ENCODE peak calls at places on chromosomes 11 and 22, in five cellular contexts. One of them, this sample, is unnamed.
A peak's percentile ranks its signal among the peaks of the same experiment; 100 is the strongest.

GRCh38 chr11:73223998-73224730 is 6.1 kb downstream of the P2RY2 start:
- DNase-seq in transverse colon: no peak
- DNase-seq in esophagus squamous epithelium: no peak
- DNase-seq in upper lobe of left lung: no peak
- DNase-seq in WTC11: no peak
- DNase-seq in this sample: no peak

GRCh38 chr11:41031571-41032060 is 427.8 kb downstream of the LRRC4C start:
- DNase-seq in esophagus squamous epithelium: no peak
- DNase-seq in WTC11: no peak
- DNase-seq in transverse colon: no peak
- DNase-seq in upper lobe of left lung: no peak
- DNase-seq in this sample: no peak

GRCh38 chr22:48438791-48439559 is 1388.7 kb downstream of the BRD1 start:
- DNase-seq in transverse colon: no peak
- DNase-seq in upper lobe of left lung: no peak
- DNase-seq in esophagus squamous epithelium: no peak
- DNase-seq in WTC11: no peak
- DNase-seq in this sample: no peak

GRCh38 chr11:118783724-118784495 is 7.1 kb downstream of the DDX6 start:
- DNase-seq in esophagus squamous epithelium: no peak
- DNase-seq in transverse colon: no peak
- DNase-seq in upper lobe of left lung: no peak
- DNase-seq in WTC11: no peak
- DNase-seq in this sample: no peak

GRCh38 chr22:48944756-48945620 is 882.7 kb downstream of the BRD1 start:
- DNase-seq in transverse colon: peak; percentile 3
- DNase-seq in WTC11: no peak
- DNase-seq in esophagus squamous epithelium: no peak
- DNase-seq in upper lobe of left lung: peak; percentile 16
- DNase-seq in this sample: no peak

GRCh38 chr11:78935408-78936101 is 360.9 kb upstream of the NARS2 start:
- DNase-seq in esophagus squamous epithelium: no peak
- DNase-seq in WTC11: no peak
- DNase-seq in upper lobe of left lung: no peak
- DNase-seq in transverse colon: no peak
- DNase-seq in this sample: peak; percentile 15

GRCh38 chr11:122204206-122204605 is 88.2 kb upstream of the BLID start:
- DNase-seq in esophagus squamous epithelium: no peak
- DNase-seq in transverse colon: no peak
- DNase-seq in WTC11: no peak
- DNase-seq in upper lobe of left lung: no peak
- DNase-seq in this sample: no peak

GRCh38 chr22:20143883-20144665 is 6.8 kb downstream of the CCDC188 start:
- DNase-seq in transverse colon: no peak
- DNase-seq in esophagus squamous epithelium: no peak
- DNase-seq in upper lobe of left lung: no peak
- DNase-seq in WTC11: no peak
- DNase-seq in this sample: no peak

GRCh38 chr11:62665630-62666258 is 632 bp downstream of the CSKMT start:
- DNase-seq in WTC11: peak; percentile 31
- DNase-seq in upper lobe of left lung: peak; percentile 46
- DNase-seq in esophagus squamous epithelium: no peak
- DNase-seq in transverse colon: peak; percentile 54
- DNase-seq in this sample: peak; percentile 41

GRCh38 chr11:31958086-31958735 is 132.7 kb upstream of the RCN1 start:
- DNase-seq in transverse colon: peak; percentile 45
- DNase-seq in upper lobe of left lung: peak; percentile 42
- DNase-seq in esophagus squamous epithelium: no peak
- DNase-seq in WTC11: peak; percentile 90
- DNase-seq in this sample: peak; percentile 50

GRCh38 chr11:114399903-114400221 is 449 bp downstream of the C11orf71 start:
- DNase-seq in transverse colon: no peak
- DNase-seq in upper lobe of left lung: peak; percentile 78
- DNase-seq in WTC11: peak; percentile 77
- DNase-seq in esophagus squamous epithelium: no peak
- DNase-seq in this sample: peak; percentile 80

GRCh38 chr11:65885808-65886536 is 2.3 kb downstream of the FIBP start:
- DNase-seq in upper lobe of left lung: no peak
- DNase-seq in WTC11: no peak
- DNase-seq in transverse colon: peak; percentile 24
- DNase-seq in esophagus squamous epithelium: no peak
- DNase-seq in this sample: no peak

GRCh38 chr22:44580756-44581435 is 82.9 kb upstream of the RTL6 start:
- DNase-seq in transverse colon: no peak
- DNase-seq in WTC11: no peak
- DNase-seq in esophagus squamous epithelium: no peak
- DNase-seq in upper lobe of left lung: peak; percentile 12
- DNase-seq in this sample: no peak

GRCh38 chr11:15768321-15768720 is 588.0 kb downstream of the SOX6 start:
- DNase-seq in transverse colon: peak; percentile 37
- DNase-seq in upper lobe of left lung: no peak
- DNase-seq in WTC11: no peak
- DNase-seq in esophagus squamous epithelium: no peak
- DNase-seq in this sample: no peak

GRCh38 chr11:99522467-99523173 is 501.9 kb downstream of the CNTN5 start:
- DNase-seq in upper lobe of left lung: no peak
- DNase-seq in transverse colon: no peak
- DNase-seq in WTC11: no peak
- DNase-seq in esophagus squamous epithelium: no peak
- DNase-seq in this sample: no peak

GRCh38 chr11:77173494-77173893 is 45.4 kb downstream of the MYO7A start:
- DNase-seq in upper lobe of left lung: no peak
- DNase-seq in transverse colon: no peak
- DNase-seq in WTC11: no peak
- DNase-seq in esophagus squamous epithelium: no peak
- DNase-seq in this sample: no peak

GRCh38 chr11:77174559-77174958 is 46.5 kb downstream of the MYO7A start:
- DNase-seq in esophagus squamous epithelium: no peak
- DNase-seq in upper lobe of left lung: no peak
- DNase-seq in transverse colon: no peak
- DNase-seq in WTC11: no peak
- DNase-seq in this sample: no peak

GRCh38 chr11:77171885-77172665 is 44.0 kb downstream of the MYO7A start:
- DNase-seq in WTC11: peak; percentile 85
- DNase-seq in esophagus squamous epithelium: no peak
- DNase-seq in transverse colon: no peak
- DNase-seq in upper lobe of left lung: no peak
- DNase-seq in this sample: no peak

GRCh38 chr11:77171254-77171653 is 43.2 kb downstream of the MYO7A start:
- DNase-seq in transverse colon: no peak
- DNase-seq in WTC11: no peak
- DNase-seq in upper lobe of left lung: no peak
- DNase-seq in esophagus squamous epithelium: no peak
- DNase-seq in this sample: no peak

DNA sequence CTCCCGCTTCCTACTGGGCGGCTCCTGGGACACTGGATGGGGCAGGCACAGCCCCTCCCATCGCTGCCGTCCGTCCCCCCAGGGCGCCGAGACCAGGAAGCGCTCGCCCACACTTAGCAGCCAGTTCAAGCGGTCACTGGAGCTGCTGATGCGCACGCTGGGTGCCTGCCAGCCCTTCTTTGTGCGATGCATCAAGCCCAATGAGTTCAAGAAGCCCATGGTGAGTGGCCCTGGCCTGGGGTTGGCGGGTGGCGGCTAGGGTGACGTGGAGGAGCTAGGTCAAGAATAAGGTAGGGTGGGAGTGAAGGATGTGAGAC is 44.6 kb downstream of the MYO7A start:
- DNase-seq in transverse colon: no peak
- DNase-seq in WTC11: no peak
- DNase-seq in upper lobe of left lung: no peak
- DNase-seq in esophagus squamous epithelium: no peak
- DNase-seq in this sample: no peak
- TF ChIP-seq CTCF in transverse colon: no peak
- TF ChIP-seq CTCF in WTC11: no peak
- TF ChIP-seq CTCF in upper lobe of left lung: no peak
- TF ChIP-seq CTCF in esophagus squamous epithelium: no peak
- TF ChIP-seq CTCF in this sample: no peak

GRCh38 chr11:3049430-3050243 is 7.6 kb downstream of the CARS1 start:
- DNase-seq in upper lobe of left lung: peak; percentile 69
- DNase-seq in transverse colon: peak; percentile 80
- DNase-seq in WTC11: no peak
- DNase-seq in esophagus squamous epithelium: peak; percentile 34
- DNase-seq in this sample: peak; percentile 91
- TF ChIP-seq CTCF in upper lobe of left lung: peak; percentile 33
- TF ChIP-seq CTCF in transverse colon: no peak
- TF ChIP-seq CTCF in WTC11: no peak
- TF ChIP-seq CTCF in esophagus squamous epithelium: peak; percentile 15
- TF ChIP-seq CTCF in this sample: peak; percentile 26

GRCh38 chr11:568306-569259 is 7.7 kb upstream of the PHRF1 start:
- DNase-seq in esophagus squamous epithelium: no peak
- DNase-seq in WTC11: peak; percentile 95
- DNase-seq in upper lobe of left lung: peak; percentile 95
- DNase-seq in transverse colon: peak; percentile 95
- DNase-seq in this sample: peak; percentile 91

GRCh38 chr11:563812-564578 is 3.2 kb downstream of the RASSF7 start:
- DNase-seq in esophagus squamous epithelium: no peak
- DNase-seq in upper lobe of left lung: peak; percentile 64
- DNase-seq in transverse colon: no peak
- DNase-seq in WTC11: no peak
- DNase-seq in this sample: no peak

GRCh38 chr11:567629-568258 is 7.0 kb downstream of the RASSF7 start:
- DNase-seq in esophagus squamous epithelium: no peak
- DNase-seq in transverse colon: no peak
- DNase-seq in WTC11: no peak
- DNase-seq in upper lobe of left lung: no peak
- DNase-seq in this sample: no peak

GRCh38 chr11:567036-567628 is 6.4 kb downstream of the RASSF7 start:
- DNase-seq in esophagus squamous epithelium: no peak
- DNase-seq in transverse colon: no peak
- DNase-seq in upper lobe of left lung: no peak
- DNase-seq in WTC11: peak; percentile 11
- DNase-seq in this sample: no peak

GRCh38 chr11:565921-566509 is 5.2 kb downstream of the RASSF7 start:
- DNase-seq in WTC11: no peak
- DNase-seq in transverse colon: no peak
- DNase-seq in upper lobe of left lung: no peak
- DNase-seq in esophagus squamous epithelium: no peak
- DNase-seq in this sample: no peak
- TF ChIP-seq CTCF in WTC11: no peak
- TF ChIP-seq CTCF in transverse colon: no peak
- TF ChIP-seq CTCF in upper lobe of left lung: no peak
- TF ChIP-seq CTCF in esophagus squamous epithelium: no peak
- TF ChIP-seq CTCF in this sample: no peak

GRCh38 chr22:31135706-31136105 is 4.6 kb downstream of the PLA2G3 start:
- DNase-seq in transverse colon: no peak
- DNase-seq in upper lobe of left lung: no peak
- DNase-seq in esophagus squamous epithelium: no peak
- DNase-seq in WTC11: no peak
- DNase-seq in this sample: no peak
- TF ChIP-seq CTCF in transverse colon: no peak
- TF ChIP-seq CTCF in upper lobe of left lung: no peak
- TF ChIP-seq CTCF in esophagus squamous epithelium: no peak
- TF ChIP-seq CTCF in WTC11: no peak
- TF ChIP-seq CTCF in this sample: no peak

DNA sequence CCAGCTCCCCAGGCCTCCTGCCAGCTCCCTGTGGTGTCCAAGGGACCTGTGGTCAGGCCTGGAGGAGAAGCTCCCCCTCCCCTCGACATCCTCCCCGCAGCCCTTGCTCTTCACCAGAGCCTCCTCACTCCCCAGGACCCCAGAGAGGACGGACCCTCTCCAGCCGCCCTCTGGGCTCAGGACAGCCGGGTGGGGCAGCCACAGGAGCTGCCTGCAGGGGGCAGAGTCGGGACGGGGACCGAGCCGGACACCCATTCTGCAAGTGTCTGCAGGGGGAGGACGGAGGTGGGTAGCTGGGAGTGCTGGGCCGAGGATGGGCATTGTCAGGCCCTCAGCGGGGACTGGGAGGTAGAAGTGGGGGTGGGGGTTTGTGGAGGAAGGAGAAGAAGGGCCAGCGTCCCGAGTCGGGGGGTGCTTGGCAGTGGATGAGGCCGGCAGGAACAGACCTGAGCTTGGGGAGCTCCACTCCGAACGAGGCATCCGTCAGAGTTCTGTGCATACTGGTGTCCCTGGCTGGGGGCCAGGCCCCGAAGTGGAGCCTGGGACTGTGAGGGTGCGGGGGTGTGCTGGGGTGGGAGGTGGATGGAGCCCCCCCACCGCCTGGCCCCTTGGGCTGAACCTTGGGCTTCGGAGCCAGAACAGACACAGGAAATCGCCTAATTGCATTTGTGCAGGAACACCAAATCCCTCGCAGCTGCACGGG is 15.2 kb downstream of the PRR33 start:
- DNase-seq in WTC11: peak; percentile 77
- DNase-seq in esophagus squamous epithelium: no peak
- DNase-seq in upper lobe of left lung: peak; percentile 23
- DNase-seq in transverse colon: peak; percentile 60
- DNase-seq in this sample: peak; percentile 80
- TF ChIP-seq CTCF in WTC11: peak; percentile 21
- TF ChIP-seq CTCF in esophagus squamous epithelium: peak; percentile 65
- TF ChIP-seq CTCF in upper lobe of left lung: peak; percentile 51
- TF ChIP-seq CTCF in transverse colon: peak; percentile 55
- TF ChIP-seq CTCF in this sample: peak; percentile 62

DNA sequence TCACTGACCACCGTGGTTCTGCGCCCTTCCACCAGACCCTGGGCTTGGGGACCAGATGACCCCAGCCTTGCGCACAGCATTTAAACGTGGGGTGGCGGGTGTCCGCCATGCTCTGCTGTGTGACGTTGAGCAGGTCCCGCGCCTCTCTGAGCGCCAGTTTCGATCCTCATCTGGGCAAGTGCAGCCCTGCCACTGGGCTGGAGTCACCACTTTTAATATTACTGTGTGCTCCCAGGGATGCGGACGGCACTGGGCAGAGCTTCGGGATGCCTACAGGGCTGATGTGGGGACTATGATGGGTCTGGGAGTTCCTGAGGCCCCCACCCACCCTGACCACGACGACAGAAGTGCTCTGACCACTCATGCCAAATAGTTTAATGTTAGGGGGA is 1.2 kb upstream of the NUDT8 start:
- DNase-seq in transverse colon: no peak
- DNase-seq in upper lobe of left lung: no peak
- DNase-seq in esophagus squamous epithelium: no peak
- DNase-seq in WTC11: no peak
- DNase-seq in this sample: no peak
- TF ChIP-seq CTCF in transverse colon: no peak
- TF ChIP-seq CTCF in upper lobe of left lung: no peak
- TF ChIP-seq CTCF in esophagus squamous epithelium: no peak
- TF ChIP-seq CTCF in WTC11: no peak
- TF ChIP-seq CTCF in this sample: no peak

GRCh38 chr22:26561756-26562417 is 28.0 kb downstream of the TPST2 start:
- DNase-seq in WTC11: no peak
- DNase-seq in transverse colon: no peak
- DNase-seq in esophagus squamous epithelium: no peak
- DNase-seq in upper lobe of left lung: no peak
- DNase-seq in this sample: peak; percentile 7

GRCh38 chr22:26564672-26565071 is 25.3 kb downstream of the TPST2 start:
- DNase-seq in esophagus squamous epithelium: no peak
- DNase-seq in upper lobe of left lung: no peak
- DNase-seq in WTC11: no peak
- DNase-seq in transverse colon: no peak
- DNase-seq in this sample: no peak

GRCh38 chr22:26564181-26564580 is 25.8 kb downstream of the TPST2 start:
- DNase-seq in upper lobe of left lung: no peak
- DNase-seq in WTC11: no peak
- DNase-seq in transverse colon: no peak
- DNase-seq in esophagus squamous epithelium: no peak
- DNase-seq in this sample: no peak

GRCh38 chr22:26565181-26565580 is 24.8 kb downstream of the TPST2 start:
- DNase-seq in transverse colon: no peak
- DNase-seq in esophagus squamous epithelium: no peak
- DNase-seq in upper lobe of left lung: no peak
- DNase-seq in WTC11: no peak
- DNase-seq in this sample: no peak

GRCh38 chr22:26563022-26563421 is 26.9 kb downstream of the TPST2 start:
- DNase-seq in upper lobe of left lung: no peak
- DNase-seq in WTC11: no peak
- DNase-seq in transverse colon: no peak
- DNase-seq in esophagus squamous epithelium: no peak
- DNase-seq in this sample: no peak
- TF ChIP-seq CTCF in upper lobe of left lung: no peak
- TF ChIP-seq CTCF in WTC11: no peak
- TF ChIP-seq CTCF in transverse colon: no peak
- TF ChIP-seq CTCF in esophagus squamous epithelium: no peak
- TF ChIP-seq CTCF in this sample: no peak

This sample was measured in MCF 10A.